ENCODE peak calls at places on chromosomes 5 and 9, in five cellular contexts. P is Peyer's patch, D is breast epithelium, J is GM23248, N is heart left ventricle. Z is an unnamed sample. For H3K27me3, the result is how much of the 10 kb centered on the place peaks cover.

GRCh38 chr5:10710513-10711128 is 50.4 kb downstream of the DAP start:
- DNase-seq in D (no peak), N (no peak), P (no peak), J (no peak), Z (no peak)

GRCh38 chr5:66896207-66896606 is 300.0 kb downstream of the MAST4 start:
- DNase-seq in J (peak), D (no peak), N (no peak), P (no peak), Z (no peak)

GRCh38 chr9:80842383-80842782 is 847.0 kb downstream of the TLE1 start:
- DNase-seq in D (no peak), N (no peak), P (no peak), J (no peak), Z (peak)

GRCh38 chr9:72912476-72913381 is 40.1 kb downstream of the ALDH1A1 start:
- DNase-seq in J (no peak), D (no peak), N (no peak), P (no peak), Z (no peak)

GRCh38 chr9:92141144-92142129 is 26.2 kb upstream of the SPTLC1 start:
- DNase-seq in J (peak), D (peak), P (no peak), N (no peak), Z (no peak)

GRCh38 chr5:11588803-11589202 is 315.4 kb downstream of the CTNND2 start:
- DNase-seq in N (no peak), D (no peak), P (no peak), J (no peak), Z (no peak)

GRCh38 chr5:132591140-132591539 is 34.4 kb downstream of the RAD50 start:
- DNase-seq in N (no peak), P (no peak), D (no peak), J (peak), Z (no peak)

GRCh38 chr5:520196-520849 is 3.9 kb downstream of the SLC9A3 start:
- DNase-seq in J (no peak), N (no peak), D (no peak), P (no peak), Z (no peak)

GRCh38 chr5:115168829-115169391 is 798 bp downstream of the TRIM36 start:
- DNase-seq in J (peak), D (no peak), P (peak), N (peak), Z (peak)

GRCh38 chr5:122022966-122023365 is 55.1 kb downstream of the LOX start:
- DNase-seq in N (no peak), D (no peak), P (no peak), J (no peak), Z (no peak)

GRCh38 chr9:33161011-33161588 is 6.0 kb downstream of the B4GALT1 start:
- DNase-seq in J (peak), P (no peak), N (peak), D (peak), Z (peak)

GRCh38 chr9:82021198-82021597 is 32.6 kb downstream of the SPATA31D1 start:
- DNase-seq in D (peak), J (peak), P (no peak), N (no peak), Z (peak)

GRCh38 chr9:81193362-81194339 is 495.7 kb downstream of the TLE1 start:
- DNase-seq in N (no peak), P (no peak), D (no peak), J (no peak), Z (no peak)

GRCh38 chr5:72455477-72455876 is 51.7 kb downstream of the ZNF366 start:
- DNase-seq in J (no peak), D (no peak), N (no peak), P (no peak), Z (no peak)

GRCh38 chr5:140312791-140313189 is 9.9 kb upstream of the PFDN1 start:
- DNase-seq in J (no peak), D (no peak), P (no peak), N (no peak), Z (no peak)

GRCh38 chr9:132673355-132673754 is 3.1 kb downstream of the GTF3C4 start:
- DNase-seq in P (no peak), N (no peak), D (no peak), J (peak), Z (peak)

DNA sequence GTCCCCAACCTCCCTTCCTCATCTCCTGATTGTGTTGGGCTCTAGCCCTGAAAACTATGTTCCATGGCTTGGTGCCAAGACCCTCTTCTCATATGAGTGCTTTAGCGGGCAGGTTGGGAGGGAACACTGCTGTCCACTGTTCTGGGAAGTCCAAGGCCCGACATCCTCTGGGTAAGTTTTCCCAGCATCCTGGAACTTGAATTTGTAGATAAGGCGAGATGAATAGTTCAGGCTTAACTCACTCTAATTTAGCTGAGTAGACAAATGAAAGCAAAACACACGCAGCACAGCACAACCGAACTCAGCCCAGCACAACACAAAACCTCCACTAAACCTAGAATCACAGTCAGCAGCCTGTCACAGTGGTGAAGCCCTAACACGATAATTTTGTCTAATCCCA is 95.3 kb upstream of the SLC28A3 start:
- DNase-seq in J (peak), P (no peak), N (no peak), D (no peak), Z (no peak)
- H3K4me3 ChIP-seq in J (no peak), P (no peak), N (no peak), D (no peak), Z (no peak)

GRCh38 chr9:97820373-97820772 is 32.7 kb upstream of the FOXE1 start:
- DNase-seq in P (no peak), D (no peak), J (no peak), N (no peak), Z (no peak)
- H3K27me3 ChIP-seq in P (under half), D (under half), J (half or more), N (under half), Z (under half)

GRCh38 chr5:39579750-39580149 is 155.0 kb upstream of the DAB2 start:
- DNase-seq in D (no peak), J (no peak), N (no peak), P (no peak), Z (no peak)
- H3K4me3 ChIP-seq in D (no peak), J (no peak), N (no peak), P (no peak), Z (no peak)

GRCh38 chr5:179776413-179776938 is 17.3 kb upstream of the LTC4S start:
- DNase-seq in D (no peak), N (peak), J (no peak), P (no peak), Z (no peak)
- H3K27me3 ChIP-seq in D (under half), N (under half), J (under half), P (under half), Z (under half)

DNA sequence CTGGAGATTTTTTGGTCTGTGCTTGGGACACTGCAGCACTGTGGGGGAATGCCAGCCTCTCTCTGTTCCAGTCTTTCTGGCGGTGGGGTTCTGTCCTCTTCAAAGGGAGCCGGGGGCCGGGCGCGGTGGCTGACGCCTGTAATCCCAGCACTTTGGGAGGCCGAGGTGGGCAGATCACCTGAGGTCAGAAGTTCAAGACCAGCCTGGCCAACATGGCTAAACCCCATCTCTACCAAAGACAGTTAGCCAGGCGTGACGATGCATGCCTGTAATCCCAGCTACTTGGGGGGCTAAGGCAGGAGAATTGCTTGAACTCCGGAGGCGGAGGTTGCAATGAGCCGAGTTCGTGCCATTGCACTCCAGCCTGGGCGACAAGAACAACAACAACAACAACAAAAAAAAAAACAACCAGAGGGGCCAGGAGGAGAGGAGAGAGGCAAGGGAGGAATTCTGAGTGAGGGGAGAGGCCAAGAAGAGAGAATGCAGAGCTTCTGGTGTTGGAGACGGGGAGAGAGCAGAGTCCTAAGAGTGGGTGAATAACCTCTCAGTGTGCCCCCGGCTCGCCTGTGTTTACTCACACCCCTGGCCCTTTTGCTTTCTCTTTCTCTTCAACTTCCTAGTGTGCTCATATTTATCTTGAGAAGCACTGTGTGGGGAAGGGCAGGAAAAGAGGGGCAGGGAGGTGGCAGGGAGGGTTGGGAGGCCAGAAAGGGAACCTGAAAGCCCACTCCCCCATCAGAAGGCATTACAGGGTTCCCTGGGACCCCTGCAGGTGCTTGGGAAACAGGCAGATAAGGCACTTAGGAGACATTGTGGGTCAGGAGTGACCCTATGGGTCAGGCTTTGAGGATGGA is 3.2 kb upstream of the SET start:
- DNase-seq in P (peak), N (no peak), J (no peak), D (no peak), Z (no peak)
- H3K4me3 ChIP-seq in P (peak), N (no peak), J (no peak), D (no peak), Z (no peak)